ENCODE peak calls at places on chromosome 19, in eight cellular contexts. W, A, Y, V, J, Z, N and I are unnamed samples.

GRCh38 chr19:32595491-32595890 is 14.5 kb downstream of the PDCD5 start:
- DNase-seq in W (no peak), V (no peak), A (no peak), Y (no peak), Z (no peak), J (no peak), N (no peak), I (no peak)

GRCh38 chr19:35006342-35006998 is 6.3 kb downstream of the GRAMD1A start:
- DNase-seq in A (no peak), J (peak; percentile 76), N (no peak), V (peak; percentile 77), Y (peak; percentile 82), Z (peak; percentile 71), W (no peak), I (no peak)

GRCh38 chr19:18629166-18630088 is 7.4 kb upstream of the KLHL26 start:
- DNase-seq in J (no peak), W (no peak), Y (no peak), Z (no peak), N (no peak), A (no peak), V (no peak), I (no peak)

GRCh38 chr19:51330366-51330765 is 11.6 kb downstream of the VSIG10L start:
- DNase-seq in J (no peak), Z (no peak), W (no peak), Y (no peak), V (no peak), N (no peak), A (no peak), I (no peak)

GRCh38 chr19:46283771-46284170 is 13.1 kb upstream of the HIF3A start:
- DNase-seq in J (no peak), Z (no peak), Y (no peak), A (no peak), V (no peak), N (no peak), W (no peak), I (no peak)

GRCh38 chr19:10687518-10688288 is 13.5 kb upstream of the QTRT1 start:
- DNase-seq in Z (no peak), V (no peak), W (no peak), N (no peak), Y (no peak), J (no peak), A (no peak), I (no peak)

GRCh38 chr19:33675501-33676124 is 53.9 kb downstream of the CHST8 start:
- DNase-seq in A (no peak), J (no peak), V (no peak), Z (no peak), W (no peak), Y (peak; percentile 1), N (no peak), I (no peak)

GRCh38 chr19:44904426-44904994 is 1.1 kb upstream of the APOE start:
- DNase-seq in V (no peak), A (no peak), Y (peak; percentile 31), Z (no peak), N (peak; percentile 20), W (no peak), J (no peak), I (no peak)

GRCh38 chr19:18660051-18660910 is 23.2 kb upstream of the CRTC1 start:
- DNase-seq in N (no peak), J (peak; percentile 35), Y (no peak), A (no peak), V (peak; percentile 69), Z (peak; percentile 73), W (no peak), I (no peak)

GRCh38 chr19:12194827-12195500 is 32.1 kb downstream of the ZNF136 start:
- DNase-seq in W (no peak), A (peak; percentile 64), V (peak; percentile 6), J (peak; percentile 84), N (no peak), Y (no peak), Z (peak; percentile 85), I (no peak)

GRCh38 chr19:46217476-46217875 is 12.1 kb upstream of the IGFL1 start:
- DNase-seq in J (no peak), W (no peak), Y (no peak), V (no peak), Z (no peak), N (no peak), A (no peak), I (no peak)

GRCh38 chr19:4474504-4475136 is 2.5 kb downstream of the HDGFL2 start:
- DNase-seq in J (no peak), A (peak; percentile 59), N (peak; percentile 72), Z (no peak), W (peak; percentile 66), Y (peak; percentile 81), V (peak; percentile 68), I (peak; percentile 85)

GRCh38 chr19:18847516-18848463 is 16.0 kb downstream of the UPF1 start:
- DNase-seq in N (no peak), Z (peak; percentile 59), A (no peak), W (no peak), Y (no peak), V (no peak), J (no peak), I (no peak)

GRCh38 chr19:18392417-18392816 is 5.0 kb downstream of the LRRC25 start:
- DNase-seq in N (no peak), Z (peak; percentile 69), Y (no peak), A (no peak), V (no peak), J (peak; percentile 64), W (no peak), I (no peak)

GRCh38 chr19:14821958-14822357 is 13.0 kb downstream of the OR7A5 start:
- DNase-seq in N (no peak), V (no peak), Z (no peak), W (no peak), J (no peak), A (no peak), Y (no peak), I (no peak)

DNA sequence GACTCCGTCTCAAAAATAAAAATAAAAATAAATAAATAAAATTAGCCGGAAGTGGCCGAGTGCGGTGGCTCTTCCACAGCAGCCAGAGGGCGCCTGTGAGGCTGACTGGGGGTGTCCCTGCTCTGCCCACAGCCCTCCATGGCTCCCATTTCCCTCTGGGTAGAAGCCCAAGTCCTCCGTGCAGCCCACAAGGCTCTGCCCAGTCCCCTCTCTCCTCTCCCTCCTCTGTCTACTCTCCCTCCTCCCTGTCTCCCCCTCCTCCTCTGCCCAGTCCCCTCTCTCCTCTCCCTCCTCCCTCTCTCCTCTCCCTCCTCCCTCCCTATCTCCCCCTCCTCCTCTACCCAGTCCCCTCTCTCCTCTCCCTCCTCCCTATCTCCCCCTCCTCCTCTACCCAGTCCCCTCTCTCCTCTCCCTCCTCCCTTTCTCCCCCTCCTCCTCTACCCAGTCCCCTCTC is 20.4 kb downstream of the MISP start:
- DNase-seq in A (peak; percentile 38), N (peak; percentile 45), Z (no peak), V (peak; percentile 43), Y (peak; percentile 47), W (peak; percentile 69), J (no peak), I (peak; percentile 75)
- TF ChIP-seq CTCF in A (no peak), N (peak; percentile 61), Z (peak; percentile 18), V (peak; percentile 57), Y (peak; percentile 51), W (peak; percentile 48), J (no peak), I (no peak)

DNA sequence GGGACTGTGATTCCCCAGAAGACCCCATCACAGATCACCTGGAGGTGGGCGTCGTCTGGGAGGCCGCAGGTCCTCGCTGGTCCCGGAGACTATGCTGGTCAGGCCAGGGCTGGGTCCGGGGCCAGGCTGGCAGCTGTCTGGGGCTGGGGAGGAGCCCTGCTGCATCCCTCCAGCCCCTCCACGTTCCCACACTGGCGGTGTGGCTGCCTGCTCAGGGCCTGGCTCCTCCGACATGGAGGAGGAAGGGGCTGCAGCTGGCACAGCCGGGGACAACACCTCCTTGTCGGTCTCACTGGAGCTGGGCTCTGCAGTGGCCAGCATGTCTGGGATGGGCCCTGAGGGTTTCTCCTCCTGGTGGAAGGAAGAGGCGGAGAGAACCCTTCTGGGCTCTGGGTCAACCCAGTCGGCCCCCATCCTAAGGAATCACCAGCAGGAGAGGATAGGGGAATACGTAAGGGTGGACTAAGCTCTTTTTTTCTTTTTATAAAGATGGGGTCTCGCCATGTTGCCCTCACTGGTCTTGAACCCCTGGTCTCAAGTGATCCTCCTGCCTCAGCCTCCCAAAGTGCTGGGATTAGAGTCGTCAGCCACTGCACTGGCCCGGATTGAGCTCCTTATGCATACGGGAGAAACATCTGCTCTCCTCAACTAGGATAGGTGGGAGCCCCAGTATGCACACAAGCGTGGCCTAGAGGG is 828 bp downstream of the ZNF414 start:
- DNase-seq in W (no peak), A (no peak), V (no peak), N (no peak), Y (no peak), J (no peak), Z (peak; percentile 71), I (no peak)
- TF ChIP-seq CTCF in W (no peak), A (no peak), V (no peak), N (no peak), Y (no peak), J (no peak), Z (no peak), I (no peak)

GRCh38 chr19:49430678-49431329 is 5.6 kb downstream of the GFY start:
- DNase-seq in J (no peak), Z (peak; percentile 37), A (no peak), W (no peak), Y (no peak), N (peak; percentile 79), V (no peak), I (no peak)
- TF ChIP-seq CTCF in J (no peak), Z (no peak), A (no peak), W (peak; percentile 14), Y (peak; percentile 3), N (peak; percentile 75), V (peak; percentile 17), I (peak; percentile 32)

GRCh38 chr19:41821003-41821735 is 23.3 kb downstream of the LYPD4 start:
- DNase-seq in V (peak; percentile 15), W (peak; percentile 65), N (peak; percentile 84), Y (peak; percentile 37), A (peak; percentile 59), Z (no peak), J (peak; percentile 51), I (peak; percentile 81)
- TF ChIP-seq CTCF in V (peak; percentile 48), W (peak; percentile 76), N (peak; percentile 96), Y (peak; percentile 43), A (peak; percentile 15), Z (peak; percentile 52), J (peak; percentile 41), I (peak; percentile 71)